ENCODE peak calls at places on chromosomes 3 and 15, in nine cellular contexts. Z is adipocyte; N is heart right ventricle; V is activated CD4-positive, alpha-beta T cell treated with anti-CD3 and anti-CD28 coated beads, Interleukin-2, amount 10 ng/mL, durations not matched to agents 7 days and 5 days; E is activated T-cell treated with anti-CD3 and anti-CD28 coated beads for 1 hour; M is HS-5; H is colonic mucosa; L is GM12891; F is activated T-helper 1 cell treated with Interleukin-2 at 50 U/mL for 16 hours. S is an unnamed sample.

GRCh38 chr3:172617013-172617706 is 93.7 kb downstream of the NCEH1 start:
- DNase-seq in N (no peak), F (no peak), Z (no peak), V (no peak), L (no peak), E (no peak), M (no peak), H (no peak), S (no peak)

GRCh38 chr3:119827209-119827608 is 45.3 kb downstream of the NR1I2 start:
- DNase-seq in N (no peak), F (no peak), E (no peak), L (no peak), H (no peak), V (no peak), M (no peak), Z (no peak), S (no peak)

GRCh38 chr15:58742424-58743160 is 6.9 kb downstream of the ADAM10 start:
- DNase-seq in V (no peak), Z (no peak), H (no peak), E (no peak), N (no peak), M (no peak), F (no peak), L (no peak), S (no peak)

GRCh38 chr3:179288845-179289244 is 34.0 kb upstream of the ZNF639 start:
- DNase-seq in L (no peak), N (no peak), M (no peak), V (no peak), Z (no peak), E (no peak), F (no peak), H (no peak), S (no peak)

GRCh38 chr3:132418916-132419315 is 1.6 kb downstream of the DNAJC13 start:
- DNase-seq in Z (peak), N (no peak), F (no peak), V (no peak), L (no peak), M (no peak), H (no peak), E (no peak), S (no peak)

GRCh38 chr3:16240229-16241023 is 24.3 kb downstream of the DPH3 start:
- DNase-seq in N (no peak), F (no peak), H (no peak), M (peak), E (no peak), L (no peak), V (no peak), Z (peak), S (no peak)

GRCh38 chr3:98680723-98681122 is 82.4 kb upstream of the ST3GAL6 start:
- DNase-seq in N (no peak), E (no peak), F (no peak), V (no peak), L (no peak), Z (no peak), M (peak), H (no peak), S (no peak)

GRCh38 chr15:39616731-39617455 is 36.0 kb downstream of the THBS1 start:
- DNase-seq in M (no peak), L (no peak), Z (peak), N (no peak), H (no peak), F (no peak), V (no peak), E (no peak), S (no peak)

GRCh38 chr15:72206677-72207000 is 9.1 kb upstream of the GRAMD2A start:
- DNase-seq in F (no peak), Z (no peak), H (no peak), L (no peak), V (no peak), E (no peak), M (no peak), N (no peak), S (no peak)

GRCh38 chr3:63343674-63344073 is 65.6 kb downstream of the SYNPR start:
- DNase-seq in N (peak), F (no peak), M (peak), L (no peak), E (no peak), V (no peak), Z (peak), H (peak), S (no peak)

GRCh38 chr3:64238971-64239667 is 13.9 kb upstream of the PRICKLE2 start:
- DNase-seq in M (peak), N (peak), E (no peak), Z (peak), V (no peak), F (no peak), H (peak), L (no peak), S (no peak)

GRCh38 chr15:41727143-41727542 is 47.1 kb upstream of the MAPKBP1 start:
- DNase-seq in Z (peak), F (no peak), E (no peak), H (no peak), M (no peak), V (no peak), L (no peak), N (no peak), S (no peak)

GRCh38 chr15:40782609-40783227 is 12.9 kb downstream of the C15orf62 start:
- DNase-seq in E (peak), Z (peak), L (peak), H (peak), M (no peak), V (peak), N (peak), F (peak), S (peak)

GRCh38 chr3:46902188-46902631 is 24.7 kb downstream of the PTH1R start:
- DNase-seq in E (no peak), Z (no peak), L (no peak), N (no peak), V (no peak), H (no peak), M (no peak), F (no peak), S (peak)

GRCh38 chr3:47082519-47082918 is 81.4 kb downstream of the SETD2 start:
- DNase-seq in V (no peak), E (no peak), H (no peak), F (no peak), N (no peak), M (peak), L (no peak), Z (peak), S (no peak)

GRCh38 chr15:60760646-60761504 is 281.9 kb upstream of the ICE2 start:
- DNase-seq in M (peak), H (no peak), L (no peak), N (no peak), F (no peak), V (no peak), Z (peak), E (no peak), S (no peak)

GRCh38 chr3:46699846-46700523 is 1.2 kb upstream of the TMIE start:
- DNase-seq in N (peak), H (no peak), L (no peak), M (no peak), Z (no peak), V (no peak), F (no peak), E (no peak), S (no peak)

GRCh38 chr3:139534444-139534812 is 5.1 kb downstream of the RBP1 start:
- DNase-seq in M (peak), H (peak), E (no peak), V (no peak), L (no peak), N (no peak), Z (peak), F (no peak), S (no peak)

GRCh38 chr3:37700849-37701248 is 160.8 kb upstream of the CTDSPL start:
- DNase-seq in F (no peak), V (no peak), H (peak), M (no peak), E (no peak), Z (peak), L (no peak), N (no peak), S (no peak)

GRCh38 chr3:69542265-69543079 is 156.6 kb upstream of the FRMD4B start:
- DNase-seq in F (no peak), V (no peak), M (no peak), E (no peak), N (peak), Z (peak), H (no peak), L (peak), S (no peak)

GRCh38 chr3:133386876-133387275 is 13.0 kb upstream of the BFSP2 start:
- DNase-seq in M (no peak), Z (no peak), L (no peak), N (no peak), H (no peak), E (no peak), F (no peak), V (no peak), S (no peak)

GRCh38 chr15:39582286-39582976 is 1.6 kb downstream of the THBS1 start:
- DNase-seq in E (no peak), Z (peak), H (peak), L (no peak), V (no peak), N (peak), F (no peak), M (no peak), S (no peak)